ENCODE peak calls at places on chromosomes 3 and 15, in six cellular contexts. U is H9, X is IMR-90, I is mesenchymal stem cell, D is trophoblast cell, Q is H1. N is an unnamed sample.

GRCh38 chr15:35166730-35167359 is 81.8 kb upstream of the NANOGP8 start:
- DNase-seq in U (no peak), X (peak), I (peak), D (no peak), Q (no peak), N (no peak)

GRCh38 chr15:79897701-79898113 is 893 bp upstream of the MTHFS start:
- DNase-seq in U (no peak), X (no peak), I (no peak), D (no peak), Q (no peak), N (no peak)

GRCh38 chr3:153159771-153160397 is 2.1 kb upstream of the RAP2B start:
- DNase-seq in U (no peak), X (no peak), I (no peak), D (no peak), Q (no peak), N (no peak)

GRCh38 chr3:146166450-146167222 is 5.7 kb upstream of the PLOD2 start:
- DNase-seq in U (no peak), X (peak), I (peak), D (peak), Q (no peak), N (no peak)

GRCh38 chr3:173275740-173276139 is 121.8 kb upstream of the NLGN1 start:
- DNase-seq in U (peak), X (no peak), I (no peak), D (no peak), Q (no peak), N (no peak)

GRCh38 chr15:101033801-101034200 is 114.6 kb downstream of the LRRK1 start:
- DNase-seq in U (no peak), X (no peak), I (no peak), D (no peak), Q (no peak), N (no peak)

GRCh38 chr15:59594493-59594942 is 17.1 kb upstream of the GCNT3 start:
- DNase-seq in U (no peak), X (peak), I (peak), D (no peak), Q (no peak), N (no peak)

GRCh38 chr3:84547971-84548970 is 410.5 kb upstream of the CADM2 start:
- DNase-seq in U (peak), X (no peak), I (no peak), D (no peak), Q (peak), N (peak)

GRCh38 chr15:80594091-80594889 is 100.8 kb upstream of the ABHD17C start:
- DNase-seq in U (peak), X (no peak), I (no peak), D (no peak), Q (no peak), N (no peak)

GRCh38 chr15:90160781-90161727 is 40.1 kb upstream of the SEMA4B start:
- DNase-seq in U (peak), X (no peak), I (no peak), D (no peak), Q (no peak), N (no peak)

GRCh38 chr15:32979710-32980109 is 214.8 kb downstream of the FMN1 start:
- DNase-seq in U (no peak), X (peak), I (peak), D (no peak), Q (no peak), N (no peak)

GRCh38 chr3:56702487-56703315 is 19.6 kb upstream of the TASOR start:
- DNase-seq in U (no peak), X (peak), I (peak), D (peak), Q (no peak), N (peak)

GRCh38 chr3:15356186-15356585 is 23.8 kb upstream of the SH3BP5 start:
- DNase-seq in U (no peak), X (peak), I (no peak), D (peak), Q (no peak), N (no peak)

GRCh38 chr3:66492672-66493071 is 8.2 kb downstream of the LRIG1 start:
- DNase-seq in U (no peak), X (no peak), I (no peak), D (no peak), Q (no peak), N (no peak)

GRCh38 chr15:96053039-96054021 is 277.2 kb upstream of the NR2F2 start:
- DNase-seq in U (peak), X (no peak), I (peak), D (peak), Q (no peak), N (peak)

GRCh38 chr3:196518999-196519737 is 4.0 kb upstream of the SMCO1 start:
- DNase-seq in U (peak), X (peak), I (peak), D (peak), Q (peak), N (no peak)

GRCh38 chr3:23877324-23877980 is 39.3 kb downstream of the NKIRAS1 start:
- DNase-seq in U (no peak), X (peak), I (peak), D (no peak), Q (no peak), N (no peak)

GRCh38 chr3:72078661-72079368 is 293.9 kb upstream of the PROK2 start:
- DNase-seq in U (no peak), X (no peak), I (no peak), D (no peak), Q (no peak), N (no peak)

GRCh38 chr3:51967384-51968174 is at the start of gene PCBP4:
- DNase-seq in U (peak), X (peak), I (peak), D (peak), Q (no peak), N (no peak)

GRCh38 chr3:73296258-73296635 is 234.8 kb downstream of the EBLN2 start:
- DNase-seq in U (no peak), X (no peak), I (no peak), D (no peak), Q (no peak), N (no peak)

GRCh38 chr3:73294532-73294931 is 233.1 kb downstream of the EBLN2 start:
- DNase-seq in U (peak), X (no peak), I (no peak), D (no peak), Q (no peak), N (no peak)

GRCh38 chr3:73295511-73296257 is 234.2 kb downstream of the EBLN2 start:
- DNase-seq in U (no peak), X (no peak), I (no peak), D (no peak), Q (no peak), N (no peak)

GRCh38 chr3:73292241-73292640 is 230.8 kb downstream of the EBLN2 start:
- DNase-seq in U (no peak), X (no peak), I (no peak), D (no peak), Q (no peak), N (no peak)

GRCh38 chr3:73291541-73291940 is 230.1 kb downstream of the EBLN2 start:
- DNase-seq in U (no peak), X (no peak), I (no peak), D (no peak), Q (no peak), N (no peak)
- H3K4ac ChIP-seq in U (no peak), X (no peak), I (no peak), D (no peak), Q (no peak), N (no peak)

GRCh38 chr3:127427169-127427655 is 139.4 kb upstream of the PRR20G start:
- DNase-seq in U (peak), X (no peak), I (no peak), D (no peak), Q (no peak), N (no peak)
- H4K91ac ChIP-seq in U (no peak), X (no peak), I (no peak), D (no peak), Q (no peak), N (no peak)

DNA sequence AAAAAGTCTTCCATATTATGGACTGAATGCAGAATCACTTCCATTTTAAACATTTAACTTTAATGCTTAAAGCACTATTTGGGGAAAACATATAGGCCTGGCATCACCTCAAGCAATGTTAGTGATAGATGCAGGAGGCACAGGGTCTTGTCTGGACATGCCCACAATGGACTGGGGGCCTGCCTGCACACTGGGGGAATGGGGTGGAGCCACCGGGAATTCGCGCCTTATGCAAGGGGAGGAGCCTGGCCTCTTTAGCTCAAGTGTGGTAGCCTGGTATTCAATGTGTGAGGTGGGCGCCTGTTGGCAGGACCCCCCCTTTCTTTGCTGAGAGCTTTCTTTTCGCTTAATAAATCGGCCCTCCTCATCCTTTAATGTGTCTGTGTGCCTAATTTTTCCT is 29.9 kb downstream of the ACKR4 start:
- DNase-seq in U (peak), X (no peak), I (no peak), D (no peak), Q (no peak), N (no peak)
- H3K4ac ChIP-seq in U (no peak), X (peak), I (no peak), D (no peak), Q (no peak), N (no peak)

GRCh38 chr3:32888739-32889138 is 62.7 kb upstream of the CCR4 start:
- DNase-seq in U (no peak), X (no peak), I (no peak), D (no peak), Q (no peak), N (no peak)
- H4K91ac ChIP-seq in U (no peak), X (no peak), I (no peak), D (no peak), Q (no peak), N (no peak)

N was measured in neuronal stem cell.